ENCODE peak calls at places on chromosomes 13 and 19, in six cellular contexts. D is mesendoderm, A is HAP-1, R is body of pancreas, T is uterus, J is A549. G is an unnamed sample.

GRCh38 chr13:72651196-72651595 is 76.2 kb downstream of the MZT1 start:
- DNase-seq in A (peak; percentile 85), D (peak; percentile 29), T (no peak), J (no peak), R (no peak), G (no peak)

GRCh38 chr19:44777715-44778347 is at the start of gene CBLC:
- DNase-seq in D (peak; percentile 96), J (no peak), A (no peak), R (peak; percentile 97), T (no peak), G (peak; percentile 82)

GRCh38 chr13:19572280-19572679 is 10.9 kb upstream of the TPTE2 start:
- DNase-seq in D (no peak), A (no peak), J (no peak), R (no peak), T (no peak), G (no peak)

GRCh38 chr19:51065221-51065960 is 499 bp upstream of the KLK13 start:
- DNase-seq in T (no peak), J (no peak), R (no peak), D (peak; percentile 42), A (no peak), G (peak; percentile 33)

GRCh38 chr13:78192721-78193120 is 274.1 kb upstream of the EDNRB start:
- DNase-seq in T (no peak), D (no peak), R (no peak), A (no peak), J (no peak), G (no peak)

GRCh38 chr13:94009696-94010095 is 469.8 kb downstream of the DCT start:
- DNase-seq in R (no peak), A (no peak), J (no peak), T (no peak), D (no peak), G (no peak)

GRCh38 chr19:6271251-6271650 is 8.5 kb downstream of the MLLT1 start:
- DNase-seq in R (no peak), A (no peak), J (no peak), T (no peak), D (peak; percentile 60), G (no peak)

GRCh38 chr13:48808689-48809088 is 155.0 kb downstream of the CYSLTR2 start:
- DNase-seq in R (no peak), A (no peak), T (no peak), J (no peak), D (no peak), G (no peak)

GRCh38 chr13:47886314-47886713 is 114.8 kb downstream of the SUCLA2 start:
- DNase-seq in R (no peak), T (no peak), A (no peak), D (peak; percentile 26), J (no peak), G (no peak)

GRCh38 chr19:2631213-2631821 is 71.2 kb downstream of the GNG7 start:
- DNase-seq in D (peak; percentile 43), A (no peak), R (no peak), T (no peak), J (no peak), G (no peak)

DNA sequence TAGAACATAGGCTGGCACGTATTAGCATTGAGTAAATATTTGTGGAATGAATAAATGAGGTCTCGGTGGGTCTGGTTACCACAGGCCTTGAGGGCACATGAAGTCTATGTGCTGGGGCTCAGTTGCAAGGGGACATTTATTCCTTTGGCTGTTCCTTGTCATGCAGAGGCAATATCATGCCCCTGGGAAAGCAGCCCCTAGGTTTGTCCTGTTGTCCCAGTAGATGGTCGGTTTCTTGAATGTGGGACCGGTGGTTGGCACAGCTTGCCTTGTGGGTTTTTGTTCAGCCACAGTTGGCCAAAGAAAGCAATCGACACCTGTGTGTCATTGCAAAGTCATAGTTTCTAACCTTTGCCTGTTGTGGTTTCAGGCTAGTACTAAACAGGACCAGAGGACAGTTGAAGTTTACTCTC is 24.7 kb upstream of the GPR183 start:
- DNase-seq in T (no peak), J (no peak), D (no peak), R (no peak), A (no peak), G (no peak)
- H3K4me1 ChIP-seq in T (no peaks in the 10 kb centered on the region), J (no peaks in the 10 kb centered on the region), D (no peaks in the 10 kb centered on the region), R (no peaks in the 10 kb centered on the region), A (no peaks in the 10 kb centered on the region), G (no peaks in the 10 kb centered on the region)

GRCh38 chr13:98506343-98507059 is 70.4 kb downstream of the STK24 start:
- DNase-seq in R (peak; percentile 8), J (no peak), T (no peak), A (no peak), D (no peak), G (no peak)
- H3K4me1 ChIP-seq in R (peaks cover 68% of the 10 kb centered on the region), J (peaks cover 46% of the 10 kb centered on the region), T (peaks cover 24% of the 10 kb centered on the region), A (peaks cover 38% of the 10 kb centered on the region), D (peaks cover 25% of the 10 kb centered on the region), G (peaks cover 80% of the 10 kb centered on the region)

DNA sequence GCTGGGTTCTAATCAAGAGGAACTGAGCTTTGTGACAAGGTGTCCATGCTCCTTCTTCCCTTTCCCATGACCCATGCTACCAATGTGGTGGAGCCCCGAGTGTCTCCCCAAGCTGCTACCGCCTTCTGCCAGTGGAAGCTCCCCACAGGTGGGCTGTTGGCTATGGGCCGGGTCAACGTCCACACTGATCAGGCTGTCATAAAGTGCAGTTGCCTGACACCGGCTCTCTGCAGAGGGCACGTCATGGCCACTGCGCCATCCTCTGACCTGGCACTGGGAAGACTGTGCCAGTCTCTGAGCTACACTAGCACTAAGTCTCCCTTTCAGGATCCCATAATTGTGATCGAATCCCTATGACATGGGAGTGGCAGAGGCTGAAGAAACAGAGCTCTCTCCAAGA is 192.3 kb downstream of the USP12 start:
- DNase-seq in R (no peak), D (no peak), A (no peak), T (no peak), J (no peak), G (no peak)
- H3K4me1 ChIP-seq in R (peaks cover 19% of the 10 kb centered on the region), D (peaks cover 7% of the 10 kb centered on the region), A (no peaks in the 10 kb centered on the region), T (peaks cover 4% of the 10 kb centered on the region), J (peaks cover 19% of the 10 kb centered on the region), G (peaks cover 12% of the 10 kb centered on the region)

GRCh38 chr19:4717191-4717965 is 6.3 kb downstream of the DPP9 start:
- DNase-seq in J (peak; percentile 61), R (no peak), T (no peak), A (no peak), D (no peak), G (no peak)
- H3K4me1 ChIP-seq in J (peaks cover 80% of the 10 kb centered on the region), R (peaks cover 46% of the 10 kb centered on the region), T (peaks cover 5% of the 10 kb centered on the region), A (no peaks in the 10 kb centered on the region), D (no peaks in the 10 kb centered on the region), G (peaks cover 62% of the 10 kb centered on the region)